ENCODE peak calls at places on chromosomes 13 and 19, in eight cellular contexts. One of them, this sample, is unnamed.

GRCh38 chr19:21612403-21612872 is 107.0 kb downstream of the ZNF429 start:
- DNase-seq in T-helper 22 cell: no peak
- DNase-seq in NCI-H748 treated with DMSO at 0.1 percent for 48 hours: no peak
- DNase-seq in GM03348: no peak
- DNase-seq in amygdala: no peak
- DNase-seq in iPS DF 6.9: no peak
- DNase-seq in putamen: no peak
- DNase-seq in stimulated activated CD4-positive, alpha-beta T cell treated with anti-CD3 and anti-CD28 coated beads, Interleukin-4, amount 100 ng/mL, for 1 hour: no peak
- DNase-seq in this sample: no peak

GRCh38 chr19:45469835-45470146 is 2.0 kb downstream of the FOSB start:
- DNase-seq in putamen: no peak
- DNase-seq in NCI-H748 treated with DMSO at 0.1 percent for 48 hours: no peak
- DNase-seq in amygdala: no peak
- DNase-seq in iPS DF 6.9: no peak
- DNase-seq in stimulated activated CD4-positive, alpha-beta T cell treated with anti-CD3 and anti-CD28 coated beads, Interleukin-4, amount 100 ng/mL, for 1 hour: no peak
- DNase-seq in GM03348: peak
- DNase-seq in T-helper 22 cell: no peak
- DNase-seq in this sample: no peak

GRCh38 chr13:110308377-110309158 is 1.5 kb downstream of the COL4A2 start:
- DNase-seq in putamen: no peak
- DNase-seq in GM03348: peak
- DNase-seq in T-helper 22 cell: no peak
- DNase-seq in NCI-H748 treated with DMSO at 0.1 percent for 48 hours: no peak
- DNase-seq in amygdala: no peak
- DNase-seq in iPS DF 6.9: no peak
- DNase-seq in stimulated activated CD4-positive, alpha-beta T cell treated with anti-CD3 and anti-CD28 coated beads, Interleukin-4, amount 100 ng/mL, for 1 hour: no peak
- DNase-seq in this sample: no peak

GRCh38 chr19:48554385-48555091 is 2.6 kb downstream of the SULT2B1 start:
- DNase-seq in stimulated activated CD4-positive, alpha-beta T cell treated with anti-CD3 and anti-CD28 coated beads, Interleukin-4, amount 100 ng/mL, for 1 hour: no peak
- DNase-seq in T-helper 22 cell: no peak
- DNase-seq in iPS DF 6.9: no peak
- DNase-seq in amygdala: no peak
- DNase-seq in NCI-H748 treated with DMSO at 0.1 percent for 48 hours: no peak
- DNase-seq in GM03348: no peak
- DNase-seq in putamen: no peak
- DNase-seq in this sample: no peak

GRCh38 chr13:48176781-48177180 is 56.2 kb upstream of the ITM2B start:
- DNase-seq in NCI-H748 treated with DMSO at 0.1 percent for 48 hours: no peak
- DNase-seq in T-helper 22 cell: no peak
- DNase-seq in putamen: no peak
- DNase-seq in stimulated activated CD4-positive, alpha-beta T cell treated with anti-CD3 and anti-CD28 coated beads, Interleukin-4, amount 100 ng/mL, for 1 hour: no peak
- DNase-seq in GM03348: no peak
- DNase-seq in amygdala: no peak
- DNase-seq in iPS DF 6.9: no peak
- DNase-seq in this sample: no peak

GRCh38 chr13:114099191-114099590 is 33.2 kb downstream of the RASA3 start:
- DNase-seq in putamen: no peak
- DNase-seq in T-helper 22 cell: no peak
- DNase-seq in GM03348: peak
- DNase-seq in NCI-H748 treated with DMSO at 0.1 percent for 48 hours: no peak
- DNase-seq in stimulated activated CD4-positive, alpha-beta T cell treated with anti-CD3 and anti-CD28 coated beads, Interleukin-4, amount 100 ng/mL, for 1 hour: no peak
- DNase-seq in amygdala: no peak
- DNase-seq in iPS DF 6.9: no peak
- DNase-seq in this sample: no peak

GRCh38 chr13:25881136-25881926 is 170.5 kb downstream of the SHISA2 start:
- DNase-seq in putamen: no peak
- DNase-seq in amygdala: no peak
- DNase-seq in T-helper 22 cell: no peak
- DNase-seq in iPS DF 6.9: no peak
- DNase-seq in GM03348: no peak
- DNase-seq in stimulated activated CD4-positive, alpha-beta T cell treated with anti-CD3 and anti-CD28 coated beads, Interleukin-4, amount 100 ng/mL, for 1 hour: no peak
- DNase-seq in NCI-H748 treated with DMSO at 0.1 percent for 48 hours: peak
- DNase-seq in this sample: no peak

GRCh38 chr13:37701972-37702371 is 103.4 kb upstream of the POSTN start:
- DNase-seq in iPS DF 6.9: no peak
- DNase-seq in stimulated activated CD4-positive, alpha-beta T cell treated with anti-CD3 and anti-CD28 coated beads, Interleukin-4, amount 100 ng/mL, for 1 hour: no peak
- DNase-seq in NCI-H748 treated with DMSO at 0.1 percent for 48 hours: no peak
- DNase-seq in T-helper 22 cell: no peak
- DNase-seq in amygdala: no peak
- DNase-seq in GM03348: peak
- DNase-seq in putamen: no peak
- DNase-seq in this sample: no peak

GRCh38 chr13:43784491-43784890 is 2.3 kb downstream of the ENOX1 start:
- DNase-seq in putamen: no peak
- DNase-seq in amygdala: no peak
- DNase-seq in GM03348: no peak
- DNase-seq in iPS DF 6.9: no peak
- DNase-seq in stimulated activated CD4-positive, alpha-beta T cell treated with anti-CD3 and anti-CD28 coated beads, Interleukin-4, amount 100 ng/mL, for 1 hour: no peak
- DNase-seq in NCI-H748 treated with DMSO at 0.1 percent for 48 hours: no peak
- DNase-seq in T-helper 22 cell: no peak
- DNase-seq in this sample: peak

GRCh38 chr13:38008636-38009035 is 139.1 kb upstream of the TRPC4 start:
- DNase-seq in GM03348: no peak
- DNase-seq in stimulated activated CD4-positive, alpha-beta T cell treated with anti-CD3 and anti-CD28 coated beads, Interleukin-4, amount 100 ng/mL, for 1 hour: no peak
- DNase-seq in T-helper 22 cell: no peak
- DNase-seq in NCI-H748 treated with DMSO at 0.1 percent for 48 hours: peak
- DNase-seq in amygdala: no peak
- DNase-seq in putamen: no peak
- DNase-seq in iPS DF 6.9: no peak
- DNase-seq in this sample: peak

GRCh38 chr19:44723952-44724319 is 24.6 kb upstream of the BCL3 start:
- DNase-seq in putamen: peak
- DNase-seq in stimulated activated CD4-positive, alpha-beta T cell treated with anti-CD3 and anti-CD28 coated beads, Interleukin-4, amount 100 ng/mL, for 1 hour: peak
- DNase-seq in GM03348: peak
- DNase-seq in T-helper 22 cell: peak
- DNase-seq in amygdala: peak
- DNase-seq in iPS DF 6.9: no peak
- DNase-seq in NCI-H748 treated with DMSO at 0.1 percent for 48 hours: peak
- DNase-seq in this sample: peak